ENCODE peak calls at places on chromosomes 4 and X, in seven cellular contexts. One of them, this sample, is unnamed.

GRCh38 chrX:134886201-134886600 is 104.6 kb upstream of the SMIM10 start:
- DNase-seq in fibroblast of gingiva: no peak
- DNase-seq in COR-L47: no peak
- DNase-seq in NCI-H1417 treated with DMSO at 0.1 percent for 48 hours: no peak
- DNase-seq in ELR: peak
- DNase-seq in activated CD4-positive, alpha-beta T cell treated with anti-CD3 and anti-CD28 coated beads, Interleukin-2, amount 10 ng/mL, durations not matched to agents 7 days and 5 days: no peak
- DNase-seq in PC-3: peak
- DNase-seq in this sample: no peak

GRCh38 chrX:149129767-149130166 is 375.3 kb downstream of the IDS start:
- DNase-seq in fibroblast of gingiva: no peak
- DNase-seq in COR-L47: no peak
- DNase-seq in NCI-H1417 treated with DMSO at 0.1 percent for 48 hours: no peak
- DNase-seq in ELR: no peak
- DNase-seq in activated CD4-positive, alpha-beta T cell treated with anti-CD3 and anti-CD28 coated beads, Interleukin-2, amount 10 ng/mL, durations not matched to agents 7 days and 5 days: no peak
- DNase-seq in PC-3: no peak
- DNase-seq in this sample: no peak

GRCh38 chr4:47483722-47484121 is 1.4 kb upstream of the ATP10D start:
- DNase-seq in fibroblast of gingiva: no peak
- DNase-seq in COR-L47: no peak
- DNase-seq in NCI-H1417 treated with DMSO at 0.1 percent for 48 hours: no peak
- DNase-seq in ELR: peak
- DNase-seq in activated CD4-positive, alpha-beta T cell treated with anti-CD3 and anti-CD28 coated beads, Interleukin-2, amount 10 ng/mL, durations not matched to agents 7 days and 5 days: no peak
- DNase-seq in PC-3: no peak
- DNase-seq in this sample: peak

GRCh38 chrX:96407043-96407442 is 277.6 kb upstream of the DIAPH2 start:
- DNase-seq in fibroblast of gingiva: peak
- DNase-seq in COR-L47: no peak
- DNase-seq in NCI-H1417 treated with DMSO at 0.1 percent for 48 hours: no peak
- DNase-seq in ELR: no peak
- DNase-seq in activated CD4-positive, alpha-beta T cell treated with anti-CD3 and anti-CD28 coated beads, Interleukin-2, amount 10 ng/mL, durations not matched to agents 7 days and 5 days: no peak
- DNase-seq in PC-3: peak
- DNase-seq in this sample: no peak

GRCh38 chrX:129115104-129115503 is 408.2 kb downstream of the SMARCA1 start:
- DNase-seq in fibroblast of gingiva: no peak
- DNase-seq in COR-L47: peak
- DNase-seq in NCI-H1417 treated with DMSO at 0.1 percent for 48 hours: no peak
- DNase-seq in ELR: peak
- DNase-seq in activated CD4-positive, alpha-beta T cell treated with anti-CD3 and anti-CD28 coated beads, Interleukin-2, amount 10 ng/mL, durations not matched to agents 7 days and 5 days: peak
- DNase-seq in PC-3: peak
- DNase-seq in this sample: peak

GRCh38 chrX:155695419-155695818 is 82.7 kb upstream of the TMLHE start:
- DNase-seq in fibroblast of gingiva: no peak
- DNase-seq in COR-L47: no peak
- DNase-seq in NCI-H1417 treated with DMSO at 0.1 percent for 48 hours: no peak
- DNase-seq in ELR: no peak
- DNase-seq in activated CD4-positive, alpha-beta T cell treated with anti-CD3 and anti-CD28 coated beads, Interleukin-2, amount 10 ng/mL, durations not matched to agents 7 days and 5 days: no peak
- DNase-seq in PC-3: no peak
- DNase-seq in this sample: no peak

GRCh38 chr4:172982151-172982590 is 186.4 kb upstream of the GALNT7 start:
- DNase-seq in fibroblast of gingiva: peak
- DNase-seq in COR-L47: peak
- DNase-seq in NCI-H1417 treated with DMSO at 0.1 percent for 48 hours: no peak
- DNase-seq in ELR: peak
- DNase-seq in activated CD4-positive, alpha-beta T cell treated with anti-CD3 and anti-CD28 coated beads, Interleukin-2, amount 10 ng/mL, durations not matched to agents 7 days and 5 days: no peak
- DNase-seq in PC-3: peak
- DNase-seq in this sample: no peak

GRCh38 chr4:173934201-173934600 is 349.3 kb downstream of the FBXO8 start:
- DNase-seq in fibroblast of gingiva: no peak
- DNase-seq in COR-L47: no peak
- DNase-seq in NCI-H1417 treated with DMSO at 0.1 percent for 48 hours: no peak
- DNase-seq in ELR: peak
- DNase-seq in activated CD4-positive, alpha-beta T cell treated with anti-CD3 and anti-CD28 coated beads, Interleukin-2, amount 10 ng/mL, durations not matched to agents 7 days and 5 days: no peak
- DNase-seq in PC-3: no peak
- DNase-seq in this sample: no peak

GRCh38 chr4:141912831-141913230 is 276.4 kb downstream of the IL15 start:
- DNase-seq in fibroblast of gingiva: no peak
- DNase-seq in COR-L47: peak
- DNase-seq in NCI-H1417 treated with DMSO at 0.1 percent for 48 hours: peak
- DNase-seq in ELR: no peak
- DNase-seq in activated CD4-positive, alpha-beta T cell treated with anti-CD3 and anti-CD28 coated beads, Interleukin-2, amount 10 ng/mL, durations not matched to agents 7 days and 5 days: no peak
- DNase-seq in PC-3: no peak
- DNase-seq in this sample: no peak

GRCh38 chr4:98890698-98891097 is 38.2 kb downstream of the EIF4E start:
- DNase-seq in fibroblast of gingiva: no peak
- DNase-seq in COR-L47: no peak
- DNase-seq in NCI-H1417 treated with DMSO at 0.1 percent for 48 hours: no peak
- DNase-seq in ELR: no peak
- DNase-seq in activated CD4-positive, alpha-beta T cell treated with anti-CD3 and anti-CD28 coated beads, Interleukin-2, amount 10 ng/mL, durations not matched to agents 7 days and 5 days: no peak
- DNase-seq in PC-3: no peak
- DNase-seq in this sample: no peak

GRCh38 chr4:75087416-75087815 is 154.5 kb downstream of the PARM1 start:
- DNase-seq in fibroblast of gingiva: no peak
- DNase-seq in COR-L47: no peak
- DNase-seq in NCI-H1417 treated with DMSO at 0.1 percent for 48 hours: no peak
- DNase-seq in ELR: no peak
- DNase-seq in activated CD4-positive, alpha-beta T cell treated with anti-CD3 and anti-CD28 coated beads, Interleukin-2, amount 10 ng/mL, durations not matched to agents 7 days and 5 days: no peak
- DNase-seq in PC-3: no peak
- DNase-seq in this sample: no peak

This sample was measured in Karpas-422.